ENCODE peak calls at places on chromosomes 5 and 9, in eight cellular contexts. H is AG10803, X is cardiac fibroblast, M is ovary, Y is suprapubic skin, E is astrocyte of the spinal cord, K is psoas muscle, G is HCT116. Z is an unnamed sample.

GRCh38 chr5:14531668-14532067 is 49.9 kb upstream of the OTULINL start:
- DNase-seq in H (no peak), X (no peak), M (no peak), Y (no peak), E (no peak), K (no peak), G (no peak), Z (no peak)

GRCh38 chr9:21883642-21884041 is 81.2 kb downstream of the MTAP start:
- DNase-seq in H (no peak), X (no peak), M (no peak), Y (no peak), E (no peak), K (no peak), G (peak), Z (no peak)

GRCh38 chr9:131045300-131046092 is 36.5 kb downstream of the LAMC3 start:
- DNase-seq in H (no peak), X (peak), M (no peak), Y (no peak), E (no peak), K (no peak), G (no peak), Z (peak)

GRCh38 chr5:147397616-147398015 is 112.3 kb downstream of the DPYSL3 start:
- DNase-seq in H (no peak), X (no peak), M (no peak), Y (no peak), E (no peak), K (no peak), G (no peak), Z (no peak)

GRCh38 chr9:82894961-82895902 is 167.7 kb downstream of the RASEF start:
- DNase-seq in H (no peak), X (no peak), M (no peak), Y (no peak), E (no peak), K (no peak), G (no peak), Z (no peak)

GRCh38 chr9:135419106-135419505 is 60.5 kb upstream of the PPP1R26 start:
- DNase-seq in H (no peak), X (no peak), M (no peak), Y (no peak), E (no peak), K (no peak), G (no peak), Z (no peak)

GRCh38 chr9:125995006-125995405 is 247.8 kb downstream of the PBX3 start:
- DNase-seq in H (no peak), X (no peak), M (no peak), Y (no peak), E (no peak), K (no peak), G (no peak), Z (no peak)

GRCh38 chr5:107815109-107815508 is 144.4 kb upstream of the EFNA5 start:
- DNase-seq in H (no peak), X (no peak), M (no peak), Y (no peak), E (no peak), K (no peak), G (no peak), Z (no peak)

GRCh38 chr9:133963166-133963565 is 29.0 kb downstream of the VAV2 start:
- DNase-seq in H (no peak), X (no peak), M (no peak), Y (no peak), E (no peak), K (no peak), G (no peak), Z (no peak)

GRCh38 chr5:61347088-61347487 is 15.0 kb downstream of the ZSWIM6 start:
- DNase-seq in H (peak), X (peak), M (no peak), Y (no peak), E (no peak), K (no peak), G (no peak), Z (peak)

GRCh38 chr9:127525426-127526188 is 74.3 kb downstream of the LRSAM1 start:
- DNase-seq in H (peak), X (peak), M (no peak), Y (no peak), E (peak), K (no peak), G (peak), Z (peak)

GRCh38 chr9:19894975-19895374 is 106.1 kb upstream of the SLC24A2 start:
- DNase-seq in H (peak), X (peak), M (peak), Y (no peak), E (peak), K (no peak), G (no peak), Z (peak)

GRCh38 chr5:10990626-10991025 is 229.6 kb upstream of the DAP start:
- DNase-seq in H (no peak), X (no peak), M (no peak), Y (peak), E (no peak), K (no peak), G (no peak), Z (no peak)

GRCh38 chr5:131505237-131505908 is 129.7 kb downstream of the RAPGEF6 start:
- DNase-seq in H (no peak), X (peak), M (no peak), Y (no peak), E (peak), K (no peak), G (no peak), Z (peak)

GRCh38 chr5:180333661-180334060 is 19.5 kb downstream of the GFPT2 start:
- DNase-seq in H (peak), X (peak), M (no peak), Y (no peak), E (peak), K (no peak), G (peak), Z (peak)

GRCh38 chr9:119368681-119369581 is at the start of gene BRINP1:
- DNase-seq in H (peak), X (peak), M (no peak), Y (no peak), E (peak), K (peak), G (no peak), Z (peak)

GRCh38 chr5:131148835-131149234 is 16.2 kb downstream of the HINT1 start:
- DNase-seq in H (no peak), X (no peak), M (no peak), Y (no peak), E (no peak), K (no peak), G (no peak), Z (no peak)

GRCh38 chr9:27094640-27095039 is 14.4 kb upstream of the TEK start:
- DNase-seq in H (peak), X (peak), M (no peak), Y (no peak), E (peak), K (no peak), G (no peak), Z (peak)

DNA sequence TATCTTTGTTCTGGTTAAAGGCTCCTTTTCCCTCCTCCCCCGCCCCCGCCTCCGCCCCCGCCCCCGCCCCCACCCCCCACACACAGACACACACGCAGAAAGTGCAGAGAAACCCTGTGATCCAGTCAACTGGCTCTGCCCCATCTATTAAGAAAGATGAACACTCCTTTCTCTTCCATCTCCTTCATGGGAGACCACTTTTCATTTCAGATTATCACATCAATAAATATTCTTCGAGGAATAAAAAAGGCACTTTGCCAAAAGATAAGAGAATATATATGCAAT is 127.0 kb downstream of the TMEM161B start:
- DNase-seq in H (no peak), X (peak), M (no peak), Y (no peak), E (no peak), K (no peak), G (no peak), Z (no peak)
- H3K4me3 ChIP-seq in H (peak), X (no peak), M (peak), Y (peak), E (peak), K (peak), G (peak), Z (peak)

DNA sequence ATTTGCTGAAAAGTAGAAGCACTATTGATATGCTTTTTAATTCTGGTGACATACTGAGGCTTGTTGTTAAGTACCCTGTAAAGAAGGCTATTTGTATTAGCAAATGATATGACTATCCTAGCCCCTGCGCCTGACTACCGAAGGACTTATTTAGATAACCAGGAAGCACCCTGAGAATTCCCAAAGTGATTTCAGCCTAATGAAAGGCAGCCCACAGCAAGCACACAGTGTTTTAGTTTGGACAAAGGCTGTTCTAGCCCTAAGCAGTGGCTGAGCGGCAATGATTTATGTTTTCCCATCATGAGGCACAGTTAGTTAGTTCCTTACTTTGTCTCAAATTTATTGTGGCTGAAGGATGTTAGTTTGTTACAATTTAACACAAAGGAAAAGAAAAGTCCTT is 235.3 kb downstream of the KCTD16 start:
- DNase-seq in H (no peak), X (no peak), M (no peak), Y (no peak), E (no peak), K (no peak), G (no peak), Z (no peak)
- TF ChIP-seq CTCF in H (no peak), X (no peak), M (no peak), Y (no peak), E (no peak), K (no peak), G (no peak), Z (no peak)

DNA sequence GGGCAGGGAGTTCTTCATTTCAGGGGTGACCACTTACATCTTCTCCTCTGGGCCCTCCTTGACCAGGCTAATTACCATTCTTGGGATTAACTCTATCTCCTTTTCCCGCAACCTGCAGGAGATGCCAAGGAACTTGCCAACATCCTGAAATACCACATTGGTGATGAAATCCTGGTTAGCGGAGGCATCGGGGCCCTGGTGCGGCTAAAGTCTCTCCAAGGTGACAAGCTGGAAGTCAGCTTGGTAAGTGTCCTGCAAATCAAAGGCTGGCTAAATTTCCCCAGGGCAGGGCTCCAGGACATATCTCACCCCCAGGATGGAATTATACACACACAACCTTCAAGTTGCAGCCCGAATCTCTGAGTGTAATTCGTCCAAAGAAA is 30.2 kb downstream of the TGFBI start:
- DNase-seq in H (no peak), X (no peak), M (no peak), Y (no peak), E (no peak), K (no peak), G (no peak), Z (no peak)
- H3K4me3 ChIP-seq in H (no peak), X (no peak), M (no peak), Y (no peak), E (no peak), K (no peak), G (no peak), Z (no peak)

GRCh38 chr5:97425511-97425910 is 242.5 kb upstream of the RIOK2 start:
- DNase-seq in H (no peak), X (peak), M (no peak), Y (no peak), E (no peak), K (no peak), G (no peak), Z (peak)
- TF ChIP-seq CTCF in H (peak), X (peak), M (no peak), Y (peak), E (peak), K (peak), G (peak), Z (peak)

GRCh38 chr9:111597852-111598729 is 1.4 kb downstream of the PTGR1 start:
- DNase-seq in H (peak), X (peak), M (peak), Y (peak), E (peak), K (peak), G (peak), Z (peak)

GRCh38 chr9:111601237-111602018 is 2.0 kb upstream of the PTGR1 start:
- DNase-seq in H (peak), X (peak), M (no peak), Y (no peak), E (no peak), K (no peak), G (no peak), Z (peak)

GRCh38 chr9:111598730-111599091 is 736 bp downstream of the PTGR1 start:
- DNase-seq in H (peak), X (peak), M (peak), Y (no peak), E (peak), K (peak), G (no peak), Z (peak)

GRCh38 chr9:111599948-111600343 is 499 bp upstream of the PTGR1 start:
- DNase-seq in H (no peak), X (no peak), M (no peak), Y (no peak), E (no peak), K (no peak), G (no peak), Z (no peak)

GRCh38 chr9:111599092-111599947 is at the start of gene PTGR1:
- DNase-seq in H (peak), X (peak), M (peak), Y (peak), E (peak), K (peak), G (peak), Z (peak)
- H3K4me3 ChIP-seq in H (peak), X (peak), M (peak), Y (peak), E (peak), K (peak), G (peak), Z (peak)

DNA sequence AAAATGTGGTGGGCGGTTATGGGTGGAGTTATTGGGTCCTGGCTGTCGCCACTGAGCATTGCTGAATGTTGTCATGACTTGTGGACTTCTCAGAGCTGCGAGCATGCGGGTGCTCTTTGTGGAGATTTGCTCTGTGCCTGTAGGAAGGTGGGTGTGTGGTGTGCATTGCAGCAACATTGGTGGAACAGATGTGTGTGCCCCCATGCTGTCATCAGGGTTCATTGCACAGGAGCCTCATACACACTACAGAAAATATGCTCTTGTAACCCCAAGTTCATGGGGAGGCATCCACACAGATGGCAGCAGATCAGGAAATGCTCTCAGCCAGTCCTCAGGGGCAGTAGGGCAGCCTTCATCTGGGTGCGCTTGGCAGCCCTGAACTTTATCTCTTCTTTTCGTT is 55.9 kb upstream of the PHF2 start:
- DNase-seq in H (peak), X (no peak), M (no peak), Y (no peak), E (no peak), K (no peak), G (no peak), Z (peak)
- TF ChIP-seq CTCF in H (peak), X (no peak), M (no peak), Y (no peak), E (no peak), K (no peak), G (no peak), Z (peak)